ENCODE peak calls at places on chromosomes 12 and 14, in ten cellular contexts. J is A673, Z is NCI-H526 treated with DMSO at 0.1 percent for 48 hours, G is bronchial epithelial cell, H is brain microvascular endothelial cell, E is NAMALWA, F is astrocyte of the spinal cord, B is GM04503, N is stomach, D is foreskin keratinocyte. K is an unnamed sample.

GRCh38 chr12:5628501-5628900 is 196.6 kb downstream of the NTF3 start:
- DNase-seq in N (no peak), J (no peak), B (no peak), G (no peak), D (no peak), Z (no peak), E (no peak), F (no peak), H (no peak), K (no peak)

GRCh38 chr14:64654931-64655330 is 49.3 kb upstream of the PLEKHG3 start:
- DNase-seq in Z (no peak), H (peak; percentile 91), G (no peak), D (no peak), E (no peak), F (peak; percentile 86), N (no peak), B (no peak), J (no peak), K (no peak)

GRCh38 chr14:33834101-33834955 is 116.5 kb downstream of the EGLN3 start:
- DNase-seq in Z (peak; percentile 98), G (no peak), J (no peak), N (peak; percentile 43), F (no peak), B (no peak), E (no peak), D (no peak), H (no peak), K (no peak)

GRCh38 chr12:52681551-52682380 is 1.6 kb upstream of the KRT1 start:
- DNase-seq in J (no peak), G (no peak), F (no peak), D (no peak), Z (no peak), E (no peak), N (no peak), B (no peak), H (no peak), K (peak; percentile 39)

GRCh38 chr14:85604671-85605070 is 74.7 kb downstream of the FLRT2 start:
- DNase-seq in E (no peak), H (no peak), F (no peak), D (no peak), Z (no peak), J (peak; percentile 61), B (no peak), G (no peak), N (no peak), K (no peak)

GRCh38 chr14:89030921-89031320 is 206.5 kb downstream of the TTC8 start:
- DNase-seq in B (no peak), D (no peak), H (no peak), Z (no peak), J (no peak), E (no peak), G (no peak), N (no peak), F (no peak), K (no peak)

GRCh38 chr14:92914087-92914656 is 8.8 kb upstream of the CHGA start:
- DNase-seq in N (no peak), Z (no peak), J (peak; percentile 37), H (no peak), B (no peak), G (peak; percentile 24), F (peak; percentile 5), E (peak; percentile 19), D (no peak), K (peak; percentile 6)

GRCh38 chr12:4855121-4855924 is 54.4 kb upstream of the KCNA1 start:
- DNase-seq in H (peak; percentile 75), D (peak; percentile 60), Z (peak; percentile 72), G (peak; percentile 70), N (peak; percentile 57), J (peak; percentile 82), F (peak; percentile 79), E (peak; percentile 93), B (peak; percentile 33), K (peak; percentile 49)

GRCh38 chr12:3173008-3173553 is 95.9 kb downstream of the TSPAN9 start:
- DNase-seq in D (no peak), F (no peak), Z (no peak), H (no peak), G (no peak), N (no peak), E (no peak), B (no peak), J (no peak), K (no peak)

GRCh38 chr14:52906141-52906601 is 44.7 kb downstream of the FERMT2 start:
- DNase-seq in B (peak; percentile 50), N (no peak), D (peak; percentile 86), G (peak; percentile 90), E (no peak), F (peak; percentile 89), J (no peak), Z (no peak), H (peak; percentile 66), K (no peak)

GRCh38 chr14:105119410-105120025 is 49.1 kb downstream of the JAG2 start:
- DNase-seq in H (no peak), B (no peak), Z (no peak), J (no peak), F (no peak), N (no peak), G (no peak), E (no peak), D (no peak), K (no peak)

GRCh38 chr12:6946033-6946919 is 2.5 kb downstream of the C12orf57 start:
- DNase-seq in Z (peak; percentile 93), H (no peak), J (no peak), G (peak; percentile 96), B (no peak), E (peak; percentile 71), D (peak; percentile 95), N (peak; percentile 97), F (no peak), K (peak; percentile 56)

GRCh38 chr12:23950775-23951391 is 1.4 kb upstream of the SOX5 start:
- DNase-seq in G (peak; percentile 3), H (peak; percentile 21), Z (peak; percentile 45), N (no peak), E (no peak), B (no peak), J (no peak), D (no peak), F (peak; percentile 18), K (no peak)

GRCh38 chr14:100334904-100335303 is 11.8 kb downstream of the SLC25A47 start:
- DNase-seq in N (no peak), D (no peak), Z (no peak), J (no peak), E (no peak), F (no peak), B (no peak), G (no peak), H (no peak), K (no peak)

GRCh38 chr12:54126696-54127537 is 61.9 kb downstream of the SMUG1 start:
- DNase-seq in Z (no peak), F (peak; percentile 13), D (peak; percentile 22), B (no peak), G (no peak), N (peak; percentile 76), H (no peak), E (no peak), J (peak; percentile 77), K (no peak)

GRCh38 chr14:100372357-100373048 is 49.4 kb downstream of the SLC25A47 start:
- DNase-seq in D (no peak), H (no peak), J (no peak), E (no peak), N (no peak), G (no peak), B (no peak), Z (no peak), F (no peak), K (no peak)

GRCh38 chr12:41437578-41437977 is 249.5 kb downstream of the PDZRN4 start:
- DNase-seq in F (no peak), E (no peak), D (no peak), N (no peak), G (no peak), H (no peak), J (peak; percentile 54), B (no peak), Z (peak; percentile 90), K (no peak)

GRCh38 chr14:68548194-68549056 is 244.4 kb downstream of the ZFP36L1 start:
- DNase-seq in D (peak; percentile 99), G (peak; percentile 96), J (peak; percentile 97), N (peak; percentile 48), H (peak; percentile 95), Z (no peak), E (no peak), B (peak; percentile 97), F (peak; percentile 98), K (no peak)

GRCh38 chr14:100671906-100672305 is 54.8 kb upstream of the DLK1 start:
- DNase-seq in E (no peak), G (no peak), D (no peak), H (no peak), B (no peak), N (no peak), F (no peak), Z (no peak), J (no peak), K (no peak)

GRCh38 chr12:131074221-131075083 is 120.7 kb downstream of the ADGRD1 start:
- DNase-seq in E (no peak), H (no peak), Z (no peak), F (no peak), J (no peak), N (peak; percentile 24), D (no peak), G (no peak), B (no peak), K (no peak)

GRCh38 chr12:56836317-56836716 is 73.2 kb downstream of the HSD17B6 start:
- DNase-seq in Z (no peak), G (peak; percentile 79), E (peak; percentile 70), J (peak; percentile 41), F (peak; percentile 23), D (peak; percentile 88), N (no peak), B (peak; percentile 46), H (peak; percentile 16), K (no peak)

GRCh38 chr12:126937431-126937830 is 1329.5 kb upstream of the TMEM132C start:
- DNase-seq in F (no peak), Z (no peak), N (no peak), J (no peak), B (no peak), D (no peak), H (no peak), G (no peak), E (no peak), K (no peak)

GRCh38 chr14:76908834-76909233 is 82.6 kb downstream of the LRRC74A start:
- DNase-seq in D (no peak), B (no peak), Z (no peak), G (no peak), F (no peak), J (no peak), H (no peak), N (no peak), E (peak; percentile 69), K (peak; percentile 68)

GRCh38 chr12:78853231-78853630 is 11.3 kb upstream of the SYT1 start:
- DNase-seq in B (no peak), N (no peak), J (no peak), H (no peak), D (no peak), E (no peak), G (no peak), Z (no peak), F (no peak), K (no peak)

GRCh38 chr12:67558775-67559174 is 89.8 kb upstream of the DYRK2 start:
- DNase-seq in N (no peak), Z (no peak), J (no peak), F (no peak), H (no peak), B (no peak), D (no peak), G (no peak), E (peak; percentile 7), K (no peak)

GRCh38 chr14:92994942-92995341 is 72.0 kb downstream of the CHGA start:
- DNase-seq in D (no peak), G (no peak), J (no peak), F (no peak), Z (no peak), B (no peak), E (no peak), N (no peak), H (no peak), K (no peak)

GRCh38 chr14:77296155-77296554 is 24.5 kb downstream of the POMT2 start:
- DNase-seq in H (no peak), J (no peak), B (no peak), Z (no peak), F (no peak), G (no peak), N (no peak), D (no peak), E (no peak), K (no peak)

GRCh38 chr12:99658950-99659349 is 11.4 kb downstream of the GARIN6 start:
- DNase-seq in F (peak; percentile 29), E (peak; percentile 57), H (no peak), Z (peak; percentile 7), B (no peak), D (peak; percentile 7), G (peak; percentile 7), J (peak; percentile 1), N (no peak), K (no peak)